ENCODE peak calls at places on chromosomes 5 and 9, in six cellular contexts. E is cardiac muscle cell; Z is IMR-90; B is CD8-positive, alpha-beta T cell; T is Peyer's patch; H is stomach. X is an unnamed sample.
A peak's percentile ranks its signal among the peaks of the same experiment; 100 is the strongest.

GRCh38 chr5:103428411-103428871 is 134.1 kb downstream of the NUDT12 start:
- DNase-seq in T (no peak), E (no peak), Z (peak; percentile 86), B (no peak), H (peak; percentile 40), X (no peak)

GRCh38 chr9:8349369-8349768 is 549.8 kb upstream of the DMAC1 start:
- DNase-seq in H (no peak), E (peak; percentile 41), T (no peak), Z (no peak), B (no peak), X (no peak)

GRCh38 chr9:121213136-121213806 is 11.6 kb upstream of the RAB14 start:
- DNase-seq in E (peak; percentile 89), B (peak; percentile 62), Z (peak; percentile 85), T (peak; percentile 93), H (peak; percentile 93), X (peak; percentile 87)

GRCh38 chr5:72166070-72166979 is 59.0 kb downstream of the MAP1B start:
- DNase-seq in Z (peak; percentile 51), B (no peak), H (no peak), E (peak; percentile 15), T (peak; percentile 51), X (no peak)

GRCh38 chr5:9624196-9624947 is 5.8 kb downstream of the TAS2R1 start:
- DNase-seq in Z (peak; percentile 15), T (no peak), B (no peak), H (no peak), E (peak; percentile 49), X (peak; percentile 54)

GRCh38 chr5:73379435-73379834 is 69.1 kb downstream of the FOXD1 start:
- DNase-seq in B (no peak), Z (no peak), E (no peak), H (no peak), T (no peak), X (no peak)

GRCh38 chr5:179113143-179113530 is 53.0 kb downstream of the ZNF354C start:
- DNase-seq in T (peak; percentile 8), Z (no peak), B (no peak), E (no peak), H (peak; percentile 5), X (peak; percentile 5)

GRCh38 chr5:134545070-134545868 is 19.8 kb downstream of the JADE2 start:
- DNase-seq in H (no peak), E (no peak), B (no peak), T (peak; percentile 67), Z (no peak), X (no peak)

GRCh38 chr5:123916331-123917121 is 404.5 kb downstream of the CSNK1G3 start:
- DNase-seq in T (no peak), E (peak; percentile 47), H (no peak), B (no peak), Z (peak; percentile 65), X (no peak)

GRCh38 chr5:26807231-26808199 is 230.9 kb downstream of the CDH9 start:
- DNase-seq in B (no peak), E (no peak), T (no peak), Z (no peak), H (no peak), X (no peak)

GRCh38 chr5:10984021-10984420 is 223.0 kb upstream of the DAP start:
- DNase-seq in B (no peak), H (no peak), Z (no peak), T (no peak), E (no peak), X (no peak)
- H3K4me1 ChIP-seq in B (peaks cover 7% of the 10 kb centered on the region), H (peaks cover 7% of the 10 kb centered on the region), Z (no peaks in the 10 kb centered on the region), T (no peaks in the 10 kb centered on the region), E (no peaks in the 10 kb centered on the region), X (no peaks in the 10 kb centered on the region)

DNA sequence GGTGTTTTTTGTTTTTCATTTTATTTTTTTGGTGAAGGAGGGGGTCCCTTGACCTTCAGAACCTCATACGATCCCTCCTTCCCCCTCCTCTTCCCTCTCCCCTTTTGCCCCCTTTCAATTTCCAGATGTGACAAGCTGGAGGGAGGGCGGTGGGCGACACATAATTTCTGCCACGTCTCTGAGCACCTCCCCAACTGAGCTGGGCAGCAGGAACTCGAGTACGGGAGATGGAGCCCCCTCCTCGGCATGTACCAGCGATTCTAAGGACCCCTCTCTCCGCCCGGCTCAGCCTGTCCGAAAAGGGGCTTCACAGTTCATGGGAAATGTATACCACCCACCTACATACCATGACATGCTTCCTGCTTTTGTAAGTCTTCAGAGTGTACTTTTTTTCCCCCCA is 52.4 kb downstream of the PRRC2B start:
- DNase-seq in H (no peak), Z (no peak), E (no peak), T (no peak), B (no peak), X (no peak)
- TF ChIP-seq CTCF in H (no peak), Z (no peak), E (no peak), T (no peak), B (no peak), X (no peak)

GRCh38 chr5:159330131-159330530 is at the start of gene IL12B:
- DNase-seq in H (no peak), Z (peak; percentile 70), T (no peak), E (no peak), B (no peak), X (no peak)

GRCh38 chr5:159331099-159331973 is 1.0 kb upstream of the IL12B start:
- DNase-seq in H (peak; percentile 68), B (peak; percentile 80), Z (peak; percentile 19), E (peak; percentile 68), T (peak; percentile 87), X (peak; percentile 64)

GRCh38 chr5:159337291-159337974 is 7.1 kb upstream of the IL12B start:
- DNase-seq in H (no peak), E (no peak), B (peak; percentile 37), T (no peak), Z (peak; percentile 73), X (no peak)

GRCh38 chr5:159336586-159337290 is 6.5 kb upstream of the IL12B start:
- DNase-seq in B (no peak), E (no peak), H (no peak), Z (no peak), T (no peak), X (no peak)

GRCh38 chr5:159332800-159333563 is 2.7 kb upstream of the IL12B start:
- DNase-seq in B (no peak), H (no peak), T (peak; percentile 65), Z (no peak), E (no peak), X (no peak)
- H3K4me1 ChIP-seq in B (peaks cover 16% of the 10 kb centered on the region), H (peaks cover 12% of the 10 kb centered on the region), T (no peaks in the 10 kb centered on the region), Z (peaks cover 4% of the 10 kb centered on the region), E (peaks cover 6% of the 10 kb centered on the region), X (no peaks in the 10 kb centered on the region)

DNA sequence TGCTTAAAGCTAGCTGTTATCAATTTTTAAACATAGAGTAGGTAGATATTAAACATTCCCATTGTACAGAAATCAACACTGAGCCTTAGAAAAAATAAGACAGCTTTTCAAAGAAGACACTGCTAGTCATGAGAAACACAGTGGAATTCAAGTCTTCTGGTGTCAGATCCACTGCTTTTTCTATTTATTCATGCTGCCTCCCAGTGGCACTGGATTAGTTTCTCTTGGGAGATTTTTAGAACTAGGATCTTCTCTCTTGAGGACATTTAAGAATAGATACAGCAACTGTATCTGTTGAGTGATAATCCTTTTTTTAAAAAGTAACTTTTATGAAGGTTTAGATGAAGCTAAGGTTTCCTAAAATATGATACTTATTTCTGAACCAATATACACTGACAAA is 1635.4 kb upstream of the C9orf72 start:
- DNase-seq in Z (no peak), B (no peak), T (no peak), E (no peak), H (no peak), X (no peak)
- TF ChIP-seq CTCF in Z (no peak), B (no peak), T (no peak), E (no peak), H (no peak), X (no peak)

X was measured in Caco-2.